ENCODE peak calls at places on chromosomes 2 and 18, in eight cellular contexts. X is lung, E is tibial artery, M is fibroblast of lung, F is heart left ventricle, Y is GM23248, W is uterus, K is K562. T is an unnamed sample.

GRCh38 chr2:170717599-170717963 is 2.4 kb downstream of the SP5 start:
- DNase-seq in W (no peak), K (no peak), M (no peak), E (no peak), F (no peak), Y (no peak), X (no peak), T (no peak)

GRCh38 chr2:46411245-46411641 is 68.1 kb upstream of the TMEM247 start:
- DNase-seq in W (no peak), K (no peak), X (no peak), Y (no peak), F (no peak), M (no peak), E (no peak), T (no peak)

GRCh38 chr18:3713166-3713565 is 263.2 kb downstream of the TGIF1 start:
- DNase-seq in K (no peak), W (no peak), F (no peak), Y (no peak), E (no peak), X (no peak), M (no peak), T (no peak)

GRCh38 chr2:145484443-145485086 is 964.6 kb upstream of the ZEB2 start:
- DNase-seq in M (peak; percentile 84), W (no peak), Y (peak; percentile 88), F (no peak), X (no peak), K (peak; percentile 10), E (no peak), T (peak; percentile 7)

GRCh38 chr2:120222186-120223033 is 790 bp downstream of the TMEM185B start:
- DNase-seq in K (no peak), W (no peak), Y (no peak), F (no peak), E (no peak), M (no peak), X (no peak), T (no peak)

GRCh38 chr2:238326801-238327365 is 6.6 kb downstream of the TRAF3IP1 start:
- DNase-seq in F (no peak), X (no peak), W (no peak), Y (peak; percentile 63), K (no peak), M (no peak), E (peak; percentile 41), T (no peak)

GRCh38 chr2:8445580-8445979 is 236.3 kb upstream of the ID2 start:
- DNase-seq in K (no peak), W (no peak), F (no peak), X (no peak), Y (no peak), M (no peak), E (no peak), T (peak; percentile 61)

GRCh38 chr2:173741715-173742114 is 223.5 kb downstream of the SP3 start:
- DNase-seq in K (no peak), W (no peak), Y (peak; percentile 9), M (no peak), X (no peak), F (no peak), E (no peak), T (no peak)

GRCh38 chr2:207256476-207257207 is 90.9 kb upstream of the KLF7 start:
- DNase-seq in Y (peak; percentile 65), W (no peak), F (no peak), M (peak; percentile 62), E (no peak), K (no peak), X (no peak), T (no peak)

DNA sequence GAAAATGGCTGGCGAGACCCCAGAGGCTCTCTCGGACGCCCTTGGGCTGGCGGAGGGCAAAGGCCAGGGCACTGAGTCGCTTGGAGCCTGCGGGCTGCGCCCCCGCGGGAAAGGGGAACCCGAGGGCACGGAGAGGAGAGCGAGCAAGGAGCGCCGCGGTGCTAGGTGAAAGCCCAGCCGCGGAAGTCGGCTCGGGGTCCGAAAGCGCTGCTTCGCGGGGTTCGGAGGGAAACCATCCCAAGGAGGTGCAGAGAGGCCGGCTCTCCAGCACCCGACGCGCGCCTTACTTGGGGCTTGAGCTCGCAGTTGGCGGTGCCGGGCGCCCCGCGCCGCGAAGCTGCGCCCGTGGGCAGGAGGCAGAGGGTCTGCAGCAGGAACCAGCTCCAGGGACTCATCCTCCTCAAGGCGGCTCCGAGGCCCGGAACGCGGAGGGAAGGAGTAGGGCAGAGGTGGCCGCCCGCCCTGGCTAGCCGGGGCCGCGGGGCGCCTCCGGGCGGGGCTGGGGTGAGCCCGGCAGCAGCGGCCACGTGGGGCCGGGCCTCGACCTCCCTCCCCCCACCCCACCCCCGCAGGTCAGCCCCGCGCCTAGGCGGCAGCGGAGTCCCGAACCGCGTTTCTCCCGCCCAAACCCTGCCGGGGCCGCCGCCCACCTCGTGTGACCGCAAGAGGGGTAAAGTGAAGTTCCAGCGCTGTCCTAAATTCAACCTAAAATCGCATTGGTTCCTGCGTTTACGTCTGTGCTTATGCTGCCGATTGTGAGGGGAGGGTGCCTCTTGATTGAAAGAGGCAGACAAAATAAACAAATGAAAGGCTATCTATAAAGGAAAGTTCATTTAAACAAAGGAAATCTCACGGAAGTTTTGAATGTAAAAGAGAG is at the start of gene TRABD2A:
- DNase-seq in M (peak; percentile 86), Y (peak; percentile 57), K (peak; percentile 58), W (no peak), E (no peak), X (no peak), F (peak; percentile 35), T (peak; percentile 87)
- H3K27me3 ChIP-seq in M (peaks cover 5% of the 10 kb centered on the region), Y (no peaks in the 10 kb centered on the region), K (peaks cover 36% of the 10 kb centered on the region), W (peaks cover 6% of the 10 kb centered on the region), E (peaks cover 37% of the 10 kb centered on the region), X (no peaks in the 10 kb centered on the region), F (no peaks in the 10 kb centered on the region), T (peaks cover 51% of the 10 kb centered on the region)

DNA sequence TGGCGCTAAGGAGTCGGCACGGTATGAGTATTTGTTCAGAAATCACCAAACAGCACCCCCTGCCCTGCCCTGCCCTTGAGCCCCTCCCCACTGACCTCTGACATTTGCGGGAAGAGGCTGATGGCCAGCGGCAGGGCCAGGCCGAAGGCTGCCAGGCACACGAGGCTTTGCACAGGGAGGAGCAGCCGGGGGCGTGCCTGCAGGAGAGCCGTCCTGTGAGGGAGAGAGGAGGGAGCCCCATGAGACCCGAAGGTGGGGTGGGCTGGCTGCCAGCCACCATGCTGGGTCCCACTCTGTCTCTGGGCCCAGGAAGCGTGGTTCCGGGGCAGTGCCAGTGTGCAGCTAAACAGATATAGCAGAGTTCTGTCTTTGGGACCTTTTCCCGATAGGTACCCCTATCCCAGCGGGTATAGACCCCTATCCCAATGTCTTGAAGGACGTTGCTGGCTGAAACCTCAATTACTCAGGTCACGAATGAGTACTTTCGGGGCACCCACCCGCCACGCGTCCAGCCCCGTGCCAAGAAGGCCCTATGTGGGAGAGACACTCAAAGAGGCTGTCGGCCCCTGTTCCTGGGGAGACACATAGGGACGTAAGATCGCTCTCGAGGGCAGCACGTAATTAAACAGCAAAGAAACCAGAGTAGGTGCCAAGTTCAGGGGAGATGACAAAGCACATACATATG is 43.9 kb downstream of the EMX1 start:
- DNase-seq in M (no peak), W (no peak), X (no peak), Y (no peak), E (no peak), F (no peak), K (no peak), T (no peak)
- H3K4me3 ChIP-seq in M (no peak overlapping the region), W (no peak overlapping the region), X (no peak overlapping the region), Y (no peak overlapping the region), E (no peak overlapping the region), F (no peak overlapping the region), K (no peak overlapping the region), T (no peak overlapping the region)

DNA sequence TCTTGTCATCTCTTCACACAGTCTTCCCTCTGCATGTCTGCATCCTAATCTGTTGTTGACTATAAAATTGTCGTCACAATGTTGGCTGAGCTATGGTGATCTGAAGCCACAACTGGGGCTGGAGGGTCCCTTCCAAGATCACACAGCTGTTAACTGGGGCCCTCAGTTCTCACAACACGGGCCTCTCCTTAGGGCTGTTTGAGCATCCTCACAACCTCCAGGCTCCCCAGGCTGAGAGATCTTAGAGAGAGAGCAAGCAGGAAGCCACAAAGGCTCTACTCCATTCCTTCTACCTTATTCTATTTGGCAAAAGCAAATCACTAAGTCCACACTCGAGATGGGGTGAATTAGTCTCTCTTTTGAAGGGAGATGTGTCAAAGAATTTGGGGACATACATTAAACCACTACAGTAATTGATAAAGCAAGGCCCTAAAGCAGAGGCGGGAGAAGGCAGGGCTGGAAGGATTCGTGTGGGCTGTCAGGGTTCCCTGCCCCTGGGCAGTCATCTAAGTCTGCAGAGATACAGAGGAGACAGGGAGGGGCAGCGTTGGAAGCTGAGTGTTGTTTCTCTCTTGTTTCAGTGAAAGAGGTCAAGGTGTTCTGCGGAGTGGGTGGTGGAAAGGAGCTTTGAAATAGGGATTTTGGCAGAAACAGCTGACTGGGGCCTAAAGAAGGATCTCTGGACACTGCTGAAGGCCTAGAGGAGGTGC is 15.9 kb downstream of the MYO7B start:
- DNase-seq in F (no peak), Y (no peak), M (no peak), E (no peak), K (no peak), X (no peak), W (no peak), T (no peak)
- H3K27me3 ChIP-seq in F (no peaks in the 10 kb centered on the region), Y (peaks cover 10% of the 10 kb centered on the region), M (peaks cover 29% of the 10 kb centered on the region), E (no peaks in the 10 kb centered on the region), K (peaks cover 37% of the 10 kb centered on the region), X (no peaks in the 10 kb centered on the region), W (no peaks in the 10 kb centered on the region), T (no peaks in the 10 kb centered on the region)

GRCh38 chr2:11554430-11554764 is 20.6 kb downstream of the GREB1 start:
- DNase-seq in M (no peak), W (no peak), Y (no peak), E (no peak), X (no peak), F (no peak), K (no peak), T (no peak)
- H3K4me3 ChIP-seq in M (no peak overlapping the region), W (no peak overlapping the region), Y (no peak overlapping the region), E (no peak overlapping the region), X (no peak overlapping the region), F (no peak overlapping the region), K (no peak overlapping the region), T (no peak overlapping the region)

GRCh38 chr2:45001629-45002385 is 7.4 kb downstream of the SIX2 start:
- DNase-seq in M (no peak), Y (no peak), K (no peak), X (no peak), E (no peak), W (no peak), F (no peak), T (peak; percentile 76)
- H3K27me3 ChIP-seq in M (peaks cover 86% of the 10 kb centered on the region), Y (peaks cover 75% of the 10 kb centered on the region), K (peaks cover 79% of the 10 kb centered on the region), X (peaks cover 2% of the 10 kb centered on the region), E (peaks cover 67% of the 10 kb centered on the region), W (peaks cover 7% of the 10 kb centered on the region), F (peaks cover 81% of the 10 kb centered on the region), T (peaks cover 93% of the 10 kb centered on the region)

GRCh38 chr18:13895505-13896033 is 19.8 kb downstream of the MC2R start:
- DNase-seq in K (no peak), X (no peak), Y (no peak), F (no peak), E (no peak), M (no peak), W (no peak), T (no peak)
- H3K4me3 ChIP-seq in K (no peak overlapping the region), X (no peak overlapping the region), Y (no peak overlapping the region), F (no peak overlapping the region), E (no peak overlapping the region), M (no peak overlapping the region), W (no peak overlapping the region), T (no peak overlapping the region)